ENCODE peak calls at places on chromosomes 11 and 22, in five cellular contexts. T, F, I, C and U are unnamed samples.

GRCh38 chr11:113176971-113177370 is 137.4 kb upstream of the TTC12 start:
- DNase-seq in T (no peak), F (no peak), C (no peak), I (no peak), U (no peak)

GRCh38 chr11:126680109-126680508 is 320.5 kb downstream of the KIRREL3 start:
- DNase-seq in C (no peak), F (no peak), T (no peak), I (no peak), U (no peak)

GRCh38 chr11:12164061-12165014 is 53.9 kb downstream of the MICAL2 start:
- DNase-seq in F (peak; percentile 26), I (no peak), C (no peak), T (peak; percentile 69), U (peak; percentile 73)

GRCh38 chr11:27211370-27212127 is 151.5 kb downstream of the CCDC34 start:
- DNase-seq in C (no peak), T (peak; percentile 26), F (no peak), I (peak; percentile 30), U (no peak)

GRCh38 chr22:18001040-18001893 is 23.1 kb downstream of the MICAL3 start:
- DNase-seq in C (peak; percentile 88), I (peak; percentile 89), T (peak; percentile 97), F (peak; percentile 92), U (peak; percentile 92)

GRCh38 chr11:100984668-100985067 is 144.9 kb downstream of the PGR start:
- DNase-seq in F (no peak), T (no peak), C (no peak), I (no peak), U (no peak)

GRCh38 chr11:19953342-19953741 is 206.9 kb downstream of the DBX1 start:
- DNase-seq in C (no peak), I (no peak), F (no peak), T (no peak), U (no peak)

GRCh38 chr22:35695202-35695601 is 22.5 kb upstream of the APOL5 start:
- DNase-seq in T (no peak), I (no peak), C (no peak), F (no peak), U (no peak)

GRCh38 chr22:37362618-37363017 is 64.7 kb downstream of the ELFN2 start:
- DNase-seq in I (no peak), T (no peak), C (no peak), F (no peak), U (no peak)

GRCh38 chr11:101334581-101334980 is 205.0 kb upstream of the PGR start:
- DNase-seq in T (no peak), F (no peak), C (no peak), I (no peak), U (no peak)

GRCh38 chr11:122807731-122808485 is 30.4 kb upstream of the CRTAM start:
- DNase-seq in C (no peak), T (peak; percentile 23), F (no peak), I (no peak), U (no peak)

GRCh38 chr11:8268530-8269461 is 5.1 kb upstream of the LMO1 start:
- DNase-seq in C (no peak), I (no peak), T (no peak), F (no peak), U (peak; percentile 61)
- H3K4me3 ChIP-seq in C (peak overlapping the region; percentile 33), I (peak overlapping the region; percentile 67), T (no peak overlapping the region), F (peak overlapping the region; percentile 54), U (peak overlapping the region; percentile 65)

GRCh38 chr11:47593492-47593933 is 698 bp downstream of the C1QTNF4 start:
- DNase-seq in T (no peak), C (no peak), I (no peak), F (no peak), U (no peak)
- H3K4me3 ChIP-seq in T (no peak overlapping the region), C (no peak overlapping the region), I (peak overlapping the region; percentile 51), F (peak overlapping the region; percentile 35), U (peak overlapping the region; percentile 68)

GRCh38 chr11:76768091-76769047 is 14.8 kb upstream of the TSKU start:
- DNase-seq in F (peak; percentile 45), I (peak; percentile 59), C (peak; percentile 69), T (peak; percentile 96), U (no peak)

GRCh38 chr11:76769071-76769560 is 14.0 kb upstream of the TSKU start:
- DNase-seq in T (peak; percentile 74), I (no peak), C (no peak), F (no peak), U (no peak)

GRCh38 chr11:76765863-76766350 is 17.2 kb upstream of the TSKU start:
- DNase-seq in F (no peak), I (no peak), C (no peak), T (no peak), U (no peak)

GRCh38 chr11:76766521-76766920 is 16.6 kb upstream of the TSKU start:
- DNase-seq in I (no peak), C (no peak), T (no peak), F (no peak), U (no peak)

DNA sequence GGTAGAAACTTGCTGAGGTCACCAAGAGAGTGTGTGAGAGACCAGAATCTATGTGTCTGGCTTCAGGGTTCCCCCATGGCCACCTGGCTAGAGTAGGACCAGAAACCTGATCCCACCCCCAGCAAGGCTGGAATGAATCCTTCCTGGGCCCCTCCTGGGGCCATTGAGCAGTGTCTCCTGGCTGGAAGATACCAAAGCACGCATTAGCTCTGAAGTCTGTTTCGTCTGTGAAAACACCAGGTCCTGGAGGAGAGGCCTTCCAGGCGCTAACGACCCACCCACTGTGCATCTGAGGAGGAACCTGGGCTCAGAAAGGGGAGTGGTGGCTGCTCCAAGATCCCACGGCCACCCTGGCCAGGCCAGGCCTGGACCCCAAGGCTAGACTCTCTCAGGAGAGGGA is 15.5 kb upstream of the TSKU start:
- DNase-seq in C (no peak), F (no peak), T (no peak), I (no peak), U (no peak)
- H3K4me3 ChIP-seq in C (no peak overlapping the region), F (no peak overlapping the region), T (peak overlapping the region; percentile 34), I (no peak overlapping the region), U (no peak overlapping the region)

GRCh38 chr11:70061734-70062133 is 16.4 kb upstream of the ANO1 start:
- DNase-seq in C (no peak), F (no peak), T (no peak), I (no peak), U (no peak)

GRCh38 chr11:70060611-70061293 is 17.4 kb upstream of the ANO1 start:
- DNase-seq in F (no peak), C (no peak), I (no peak), T (no peak), U (peak; percentile 21)

GRCh38 chr11:70063121-70063520 is 15.0 kb upstream of the ANO1 start:
- DNase-seq in F (no peak), I (no peak), C (no peak), T (no peak), U (peak; percentile 21)

GRCh38 chr11:70063555-70063954 is 14.6 kb upstream of the ANO1 start:
- DNase-seq in F (no peak), T (no peak), C (no peak), I (no peak), U (peak; percentile 9)

DNA sequence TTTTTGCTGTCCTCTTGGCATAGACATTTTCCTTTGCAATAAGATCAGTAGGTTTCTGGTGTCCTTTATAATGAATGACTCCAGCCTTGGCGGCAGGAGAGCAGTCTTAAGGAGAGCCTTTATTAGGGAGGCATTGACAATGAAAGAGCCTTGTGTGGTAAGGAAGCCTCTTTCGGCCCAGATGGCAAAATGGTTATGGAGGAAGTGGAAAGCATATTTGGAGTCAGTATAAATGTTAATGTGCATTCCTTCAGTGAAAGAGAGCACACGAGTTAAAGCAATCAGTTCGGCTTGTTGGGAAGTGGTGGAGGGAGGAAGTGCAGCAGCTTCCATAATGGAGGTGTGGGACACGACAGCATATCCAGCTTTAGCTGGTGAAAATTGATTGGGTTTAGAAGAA is 18.1 kb upstream of the ANO1 start:
- DNase-seq in I (no peak), C (no peak), F (no peak), T (no peak), U (peak; percentile 22)
- H3K4me3 ChIP-seq in I (no peak overlapping the region), C (no peak overlapping the region), F (no peak overlapping the region), T (no peak overlapping the region), U (no peak overlapping the region)